ENCODE peak calls at places on chromosomes 2 and 18, in nine cellular contexts. One of them, this sample, is unnamed.

GRCh38 chr2:27133195-27133875 is 1.1 kb downstream of the PREB start:
- DNase-seq in HT-29: no peak
- DNase-seq in AG10803: no peak
- DNase-seq in activated naive CD8-positive, alpha-beta T cell treated with anti-CD3 and anti-CD28 coated beads, Interleukin-2, amount 10 ng/mL, durations not matched to agents 7 days and 5 days: no peak
- DNase-seq in fibroblast of pulmonary artery: no peak
- DNase-seq in GM12865: peak; percentile 40
- DNase-seq in CD8-positive, alpha-beta T cell: no peak
- DNase-seq in kidney: peak; percentile 53
- DNase-seq in cardiac septum: no peak
- DNase-seq in this sample: no peak

GRCh38 chr2:182228073-182228473 is 198.8 kb downstream of the PDE1A start:
- DNase-seq in AG10803: no peak
- DNase-seq in fibroblast of pulmonary artery: no peak
- DNase-seq in GM12865: no peak
- DNase-seq in CD8-positive, alpha-beta T cell: no peak
- DNase-seq in cardiac septum: no peak
- DNase-seq in HT-29: no peak
- DNase-seq in activated naive CD8-positive, alpha-beta T cell treated with anti-CD3 and anti-CD28 coated beads, Interleukin-2, amount 10 ng/mL, durations not matched to agents 7 days and 5 days: no peak
- DNase-seq in kidney: no peak
- DNase-seq in this sample: no peak

GRCh38 chr2:143893340-143893739 is 626.6 kb downstream of the ZEB2 start:
- DNase-seq in kidney: no peak
- DNase-seq in activated naive CD8-positive, alpha-beta T cell treated with anti-CD3 and anti-CD28 coated beads, Interleukin-2, amount 10 ng/mL, durations not matched to agents 7 days and 5 days: no peak
- DNase-seq in fibroblast of pulmonary artery: no peak
- DNase-seq in cardiac septum: no peak
- DNase-seq in HT-29: no peak
- DNase-seq in GM12865: no peak
- DNase-seq in CD8-positive, alpha-beta T cell: no peak
- DNase-seq in AG10803: no peak
- DNase-seq in this sample: no peak

GRCh38 chr18:45877403-45877802 is 51.9 kb downstream of the SIGLEC15 start:
- DNase-seq in AG10803: no peak
- DNase-seq in fibroblast of pulmonary artery: no peak
- DNase-seq in kidney: no peak
- DNase-seq in cardiac septum: no peak
- DNase-seq in HT-29: no peak
- DNase-seq in GM12865: no peak
- DNase-seq in activated naive CD8-positive, alpha-beta T cell treated with anti-CD3 and anti-CD28 coated beads, Interleukin-2, amount 10 ng/mL, durations not matched to agents 7 days and 5 days: no peak
- DNase-seq in CD8-positive, alpha-beta T cell: no peak
- DNase-seq in this sample: no peak

GRCh38 chr18:10304853-10305252 is 149.6 kb upstream of the APCDD1 start:
- DNase-seq in AG10803: peak; percentile 95
- DNase-seq in fibroblast of pulmonary artery: peak; percentile 65
- DNase-seq in kidney: no peak
- DNase-seq in CD8-positive, alpha-beta T cell: no peak
- DNase-seq in cardiac septum: peak; percentile 29
- DNase-seq in activated naive CD8-positive, alpha-beta T cell treated with anti-CD3 and anti-CD28 coated beads, Interleukin-2, amount 10 ng/mL, durations not matched to agents 7 days and 5 days: no peak
- DNase-seq in HT-29: no peak
- DNase-seq in GM12865: no peak
- DNase-seq in this sample: no peak

GRCh38 chr2:96664366-96664765 is 21.8 kb downstream of the FER1L5 start:
- DNase-seq in GM12865: no peak
- DNase-seq in fibroblast of pulmonary artery: no peak
- DNase-seq in CD8-positive, alpha-beta T cell: no peak
- DNase-seq in cardiac septum: no peak
- DNase-seq in HT-29: no peak
- DNase-seq in AG10803: no peak
- DNase-seq in kidney: no peak
- DNase-seq in activated naive CD8-positive, alpha-beta T cell treated with anti-CD3 and anti-CD28 coated beads, Interleukin-2, amount 10 ng/mL, durations not matched to agents 7 days and 5 days: no peak
- DNase-seq in this sample: no peak

GRCh38 chr2:126981476-126981875 is 82.8 kb downstream of the TEX51 start:
- DNase-seq in fibroblast of pulmonary artery: no peak
- DNase-seq in CD8-positive, alpha-beta T cell: no peak
- DNase-seq in GM12865: no peak
- DNase-seq in kidney: no peak
- DNase-seq in activated naive CD8-positive, alpha-beta T cell treated with anti-CD3 and anti-CD28 coated beads, Interleukin-2, amount 10 ng/mL, durations not matched to agents 7 days and 5 days: no peak
- DNase-seq in cardiac septum: no peak
- DNase-seq in HT-29: no peak
- DNase-seq in AG10803: no peak
- DNase-seq in this sample: no peak

GRCh38 chr18:32549248-32549842 is 78.7 kb upstream of the GAREM1 start:
- DNase-seq in activated naive CD8-positive, alpha-beta T cell treated with anti-CD3 and anti-CD28 coated beads, Interleukin-2, amount 10 ng/mL, durations not matched to agents 7 days and 5 days: peak; percentile 31
- DNase-seq in fibroblast of pulmonary artery: peak; percentile 67
- DNase-seq in GM12865: peak; percentile 53
- DNase-seq in CD8-positive, alpha-beta T cell: peak; percentile 8
- DNase-seq in AG10803: peak; percentile 15
- DNase-seq in kidney: no peak
- DNase-seq in cardiac septum: no peak
- DNase-seq in HT-29: peak; percentile 68
- DNase-seq in this sample: peak; percentile 56

GRCh38 chr2:2269989-2270562 is 61.0 kb downstream of the MYT1L start:
- DNase-seq in HT-29: no peak
- DNase-seq in cardiac septum: no peak
- DNase-seq in GM12865: no peak
- DNase-seq in AG10803: peak; percentile 12
- DNase-seq in CD8-positive, alpha-beta T cell: no peak
- DNase-seq in fibroblast of pulmonary artery: no peak
- DNase-seq in activated naive CD8-positive, alpha-beta T cell treated with anti-CD3 and anti-CD28 coated beads, Interleukin-2, amount 10 ng/mL, durations not matched to agents 7 days and 5 days: no peak
- DNase-seq in kidney: no peak
- DNase-seq in this sample: no peak

GRCh38 chr18:45250479-45250878 is 364.8 kb upstream of the SLC14A2 start:
- DNase-seq in activated naive CD8-positive, alpha-beta T cell treated with anti-CD3 and anti-CD28 coated beads, Interleukin-2, amount 10 ng/mL, durations not matched to agents 7 days and 5 days: no peak
- DNase-seq in GM12865: no peak
- DNase-seq in fibroblast of pulmonary artery: no peak
- DNase-seq in CD8-positive, alpha-beta T cell: no peak
- DNase-seq in HT-29: no peak
- DNase-seq in cardiac septum: no peak
- DNase-seq in AG10803: no peak
- DNase-seq in kidney: no peak
- DNase-seq in this sample: no peak

GRCh38 chr2:216992056-216992455 is 132.2 kb upstream of the TNP1 start:
- DNase-seq in HT-29: no peak
- DNase-seq in activated naive CD8-positive, alpha-beta T cell treated with anti-CD3 and anti-CD28 coated beads, Interleukin-2, amount 10 ng/mL, durations not matched to agents 7 days and 5 days: no peak
- DNase-seq in fibroblast of pulmonary artery: no peak
- DNase-seq in cardiac septum: no peak
- DNase-seq in GM12865: no peak
- DNase-seq in AG10803: no peak
- DNase-seq in CD8-positive, alpha-beta T cell: no peak
- DNase-seq in kidney: peak; percentile 85
- DNase-seq in this sample: no peak

GRCh38 chr2:190468814-190469569 is 60.8 kb downstream of the MFSD6 start:
- DNase-seq in CD8-positive, alpha-beta T cell: no peak
- DNase-seq in activated naive CD8-positive, alpha-beta T cell treated with anti-CD3 and anti-CD28 coated beads, Interleukin-2, amount 10 ng/mL, durations not matched to agents 7 days and 5 days: no peak
- DNase-seq in fibroblast of pulmonary artery: peak; percentile 98
- DNase-seq in GM12865: peak; percentile 69
- DNase-seq in HT-29: peak; percentile 93
- DNase-seq in kidney: peak; percentile 72
- DNase-seq in AG10803: peak; percentile 96
- DNase-seq in cardiac septum: peak; percentile 87
- DNase-seq in this sample: peak; percentile 92

GRCh38 chr18:63882333-63883141 is 5.0 kb upstream of the SERPINB2 start:
- DNase-seq in HT-29: no peak
- DNase-seq in fibroblast of pulmonary artery: peak; percentile 91
- DNase-seq in GM12865: no peak
- DNase-seq in CD8-positive, alpha-beta T cell: no peak
- DNase-seq in AG10803: peak; percentile 87
- DNase-seq in cardiac septum: no peak
- DNase-seq in kidney: no peak
- DNase-seq in activated naive CD8-positive, alpha-beta T cell treated with anti-CD3 and anti-CD28 coated beads, Interleukin-2, amount 10 ng/mL, durations not matched to agents 7 days and 5 days: no peak
- DNase-seq in this sample: peak; percentile 32